ENCODE peak calls at places on chromosomes 12 and 14, in eight cellular contexts. I is adrenal gland, K is A673, S is psoas muscle, M is lower lobe of right lung, G is aorta, B is SJSA1, Z is adipocyte. J is an unnamed sample. For H3K36me3, the result is how much of the 10 kb centered on the place peaks cover.

GRCh38 chr14:99185436-99186068 is 86.4 kb downstream of the BCL11B start:
- DNase-seq in I (no peak), K (no peak), S (no peak), M (no peak), G (no peak), B (no peak), Z (no peak), J (no peak)

GRCh38 chr12:131452444-131452860 is 258.4 kb upstream of the SFSWAP start:
- DNase-seq in I (no peak), K (peak), S (no peak), M (no peak), G (no peak), B (no peak), Z (no peak), J (no peak)

GRCh38 chr14:58131386-58131785 is 20.6 kb downstream of the ARMH4 start:
- DNase-seq in I (no peak), K (no peak), S (no peak), M (no peak), G (no peak), B (no peak), Z (no peak), J (no peak)

GRCh38 chr14:44316647-44317432 is 190.2 kb downstream of the FSCB start:
- DNase-seq in I (peak), K (peak), S (no peak), M (no peak), G (no peak), B (peak), Z (peak), J (no peak)

GRCh38 chr14:100900837-100901390 is 2.6 kb downstream of the RTL1 start:
- DNase-seq in I (peak), K (peak), S (peak), M (peak), G (no peak), B (no peak), Z (no peak), J (no peak)

GRCh38 chr12:106292339-106292738 is 10.2 kb upstream of the TCP11L2 start:
- DNase-seq in I (no peak), K (no peak), S (no peak), M (no peak), G (no peak), B (no peak), Z (no peak), J (no peak)

GRCh38 chr14:66379116-66379515 is 107.1 kb upstream of the CCDC196 start:
- DNase-seq in I (peak), K (no peak), S (peak), M (no peak), G (no peak), B (no peak), Z (no peak), J (no peak)

GRCh38 chr14:77603654-77604270 is 12.7 kb downstream of the SPTLC2 start:
- DNase-seq in I (no peak), K (peak), S (peak), M (no peak), G (peak), B (no peak), Z (peak), J (no peak)

GRCh38 chr14:56145181-56145580 is 27.0 kb downstream of the PELI2 start:
- DNase-seq in I (no peak), K (no peak), S (no peak), M (no peak), G (no peak), B (no peak), Z (peak), J (no peak)

GRCh38 chr14:104864267-104865068 is 600 bp upstream of the CEP170B start:
- DNase-seq in I (peak), K (peak), S (peak), M (peak), G (peak), B (no peak), Z (peak), J (no peak)

GRCh38 chr14:103819503-103820307 is 27.7 kb downstream of the PPP1R13B start:
- DNase-seq in I (no peak), K (peak), S (peak), M (peak), G (peak), B (no peak), Z (peak), J (no peak)

GRCh38 chr12:110649341-110649847 is 35.5 kb downstream of the TCTN1 start:
- DNase-seq in I (no peak), K (no peak), S (no peak), M (no peak), G (no peak), B (no peak), Z (peak), J (no peak)

GRCh38 chr14:51821822-51822221 is 38.6 kb upstream of the GNG2 start:
- DNase-seq in I (no peak), K (no peak), S (no peak), M (no peak), G (no peak), B (no peak), Z (peak), J (peak)

GRCh38 chr12:57127101-57127709 is 1.1 kb upstream of the LRP1 start:
- DNase-seq in I (peak), K (no peak), S (peak), M (peak), G (peak), B (peak), Z (peak), J (no peak)

GRCh38 chr12:93879476-93880376 is 202.6 kb downstream of the CRADD start:
- DNase-seq in I (peak), K (no peak), S (no peak), M (no peak), G (no peak), B (peak), Z (peak), J (peak)

GRCh38 chr14:98950356-98950895 is 321.6 kb downstream of the BCL11B start:
- DNase-seq in I (no peak), K (no peak), S (no peak), M (no peak), G (no peak), B (no peak), Z (no peak), J (no peak)

GRCh38 chr12:70418101-70418500 is 52.0 kb downstream of the KCNMB4 start:
- DNase-seq in I (no peak), K (no peak), S (no peak), M (no peak), G (no peak), B (no peak), Z (peak), J (peak)

GRCh38 chr14:75088566-75089373 is 19.3 kb downstream of the ZC2HC1C start:
- DNase-seq in I (peak), K (peak), S (no peak), M (no peak), G (no peak), B (peak), Z (peak), J (no peak)

GRCh38 chr12:54032627-54033100 is at the start of gene HOXC5:
- DNase-seq in I (peak), K (peak), S (peak), M (no peak), G (peak), B (peak), Z (peak), J (no peak)

GRCh38 chr12:21906919-21907642 is 34.1 kb downstream of the ABCC9 start:
- DNase-seq in I (no peak), K (no peak), S (no peak), M (no peak), G (no peak), B (no peak), Z (peak), J (peak)

GRCh38 chr14:35543006-35543405 is 9.0 kb downstream of the INSM2 start:
- DNase-seq in I (no peak), K (no peak), S (no peak), M (no peak), G (no peak), B (no peak), Z (no peak), J (no peak)

GRCh38 chr12:80709811-80710726 is 2.6 kb downstream of the MYF6 start:
- DNase-seq in I (no peak), K (peak), S (no peak), M (no peak), G (no peak), B (no peak), Z (no peak), J (no peak)

GRCh38 chr14:105659935-105660527 is 133.6 kb downstream of the TMEM121 start:
- DNase-seq in I (no peak), K (no peak), S (no peak), M (no peak), G (no peak), B (no peak), Z (no peak), J (no peak)

GRCh38 chr14:63672417-63673180 is 30.9 kb upstream of the WDR89 start:
- DNase-seq in I (no peak), K (no peak), S (no peak), M (no peak), G (no peak), B (no peak), Z (no peak), J (peak)

GRCh38 chr14:102819790-102820330 is 42.6 kb downstream of the TRAF3 start:
- DNase-seq in I (no peak), K (peak), S (no peak), M (no peak), G (no peak), B (no peak), Z (no peak), J (no peak)

GRCh38 chr14:48936881-48937280 is 649.3 kb downstream of the RPS29 start:
- DNase-seq in I (no peak), K (peak), S (no peak), M (no peak), G (no peak), B (no peak), Z (no peak), J (no peak)

GRCh38 chr14:96090441-96091148 is 51.4 kb downstream of the C14orf132 start:
- DNase-seq in I (peak), K (peak), S (peak), M (no peak), G (no peak), B (peak), Z (peak), J (no peak)

DNA sequence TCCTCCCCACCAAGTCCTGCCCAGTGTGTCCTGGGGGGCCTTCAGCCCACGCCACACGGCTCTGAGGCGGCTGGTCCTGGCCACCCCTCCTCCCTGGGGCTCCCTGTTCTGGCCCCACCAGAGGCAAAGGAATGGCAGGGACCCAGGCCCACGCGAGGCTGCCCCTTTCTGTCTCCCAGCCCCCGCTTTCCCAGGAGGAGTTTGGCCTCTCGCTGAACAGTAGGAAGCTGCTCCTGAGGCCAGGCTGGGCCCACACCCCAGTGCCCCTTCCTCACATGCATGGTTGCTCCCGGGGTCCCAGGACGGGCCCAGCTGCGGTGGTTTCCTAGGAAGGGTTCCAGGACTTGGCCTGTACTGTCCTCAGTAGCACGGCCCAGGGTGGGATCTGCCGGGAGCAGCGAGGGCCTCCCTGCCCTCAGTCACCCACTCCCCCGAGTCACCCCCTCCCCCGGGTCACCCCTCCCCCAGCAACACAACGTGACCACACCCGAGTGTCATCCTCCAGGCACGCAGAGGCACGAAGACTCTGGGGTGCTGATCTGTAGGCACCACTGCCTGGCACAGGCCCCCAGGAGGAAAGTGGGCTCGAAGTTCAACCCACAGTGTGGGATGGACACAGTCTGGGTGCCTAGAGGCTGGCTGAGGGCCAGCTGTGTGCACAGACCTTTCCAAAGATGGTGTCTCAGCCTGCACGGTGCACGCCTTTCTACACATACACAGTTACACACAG is 33.0 kb downstream of the LRCOL1 start:
- DNase-seq in I (no peak), K (no peak), S (no peak), M (no peak), G (no peak), B (no peak), Z (no peak), J (no peak)
- H3K36me3 ChIP-seq in I (under half), K (under half), S (under half), M (half or more), G (under half), B (under half), Z (under half), J (under half)

GRCh38 chr12:132869551-132869950 is 17.9 kb downstream of the CHFR start:
- DNase-seq in I (no peak), K (no peak), S (no peak), M (no peak), G (no peak), B (no peak), Z (no peak), J (no peak)

GRCh38 chr12:132872975-132873421 is 14.4 kb downstream of the CHFR start:
- DNase-seq in I (no peak), K (no peak), S (no peak), M (no peak), G (no peak), B (no peak), Z (no peak), J (no peak)

GRCh38 chr12:132874175-132874574 is 13.2 kb downstream of the CHFR start:
- DNase-seq in I (no peak), K (no peak), S (no peak), M (no peak), G (no peak), B (no peak), Z (no peak), J (no peak)

GRCh38 chr12:132872073-132872855 is 15.1 kb downstream of the CHFR start:
- DNase-seq in I (no peak), K (no peak), S (no peak), M (no peak), G (no peak), B (no peak), Z (no peak), J (no peak)

GRCh38 chr12:132873724-132874123 is 13.7 kb downstream of the CHFR start:
- DNase-seq in I (no peak), K (no peak), S (no peak), M (no peak), G (no peak), B (no peak), Z (no peak), J (no peak)
- H3K36me3 ChIP-seq in I (half or more), K (under half), S (under half), M (half or more), G (under half), B (under half), Z (half or more), J (under half)

GRCh38 chr12:108566452-108566851 is 4.1 kb downstream of the ISCU start:
- DNase-seq in I (no peak), K (no peak), S (no peak), M (no peak), G (no peak), B (no peak), Z (no peak), J (no peak)

GRCh38 chr12:108567388-108567787 is 5.0 kb downstream of the ISCU start:
- DNase-seq in I (no peak), K (peak), S (no peak), M (no peak), G (no peak), B (no peak), Z (no peak), J (no peak)

GRCh38 chr12:108570743-108571603 is 8.6 kb downstream of the ISCU start:
- DNase-seq in I (no peak), K (peak), S (no peak), M (no peak), G (no peak), B (peak), Z (peak), J (no peak)

GRCh38 chr12:108567974-108568652 is 5.7 kb downstream of the ISCU start:
- DNase-seq in I (no peak), K (no peak), S (no peak), M (no peak), G (no peak), B (no peak), Z (no peak), J (no peak)

GRCh38 chr12:108568653-108569154 is 6.3 kb downstream of the ISCU start:
- DNase-seq in I (no peak), K (peak), S (no peak), M (no peak), G (no peak), B (no peak), Z (no peak), J (no peak)
- H3K36me3 ChIP-seq in I (half or more), K (half or more), S (under half), M (half or more), G (under half), B (half or more), Z (half or more), J (under half)

DNA sequence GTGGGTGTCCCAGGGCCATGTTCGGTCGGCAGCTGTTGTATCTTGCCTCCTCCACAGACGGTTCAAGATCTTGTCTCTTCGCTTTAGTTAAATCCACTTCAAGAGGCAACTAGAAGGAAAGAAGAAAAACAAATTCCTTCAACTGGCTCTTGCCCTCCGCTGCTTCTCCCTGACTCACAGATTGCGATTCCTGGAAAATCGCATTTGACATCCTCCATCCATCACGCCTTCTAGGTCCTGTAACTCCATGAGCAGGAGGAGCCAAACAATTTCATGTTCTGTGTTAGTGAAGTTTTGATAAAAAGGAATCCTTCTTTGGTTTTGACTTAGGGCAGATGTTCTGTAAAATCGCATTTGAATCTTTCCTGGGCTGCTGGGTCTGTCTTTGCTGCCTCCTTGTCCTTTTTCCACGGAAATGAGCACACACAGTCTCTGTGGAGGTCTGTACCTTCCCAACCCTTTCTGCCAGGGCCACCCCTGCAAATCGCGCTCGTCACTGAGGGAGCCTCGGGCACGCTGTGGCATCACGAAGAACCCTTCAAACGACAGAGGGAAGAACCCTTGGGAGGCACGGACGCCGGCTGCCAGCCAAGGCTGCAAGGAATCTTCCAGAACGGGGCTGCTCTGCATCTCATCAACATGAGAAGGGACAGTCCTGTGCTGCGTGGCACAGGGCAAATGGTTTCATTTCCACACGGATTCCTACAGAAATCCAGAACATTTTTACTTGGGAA is 32.6 kb downstream of the RAD52 start:
- DNase-seq in I (no peak), K (no peak), S (no peak), M (no peak), G (no peak), B (no peak), Z (no peak), J (no peak)
- H3K36me3 ChIP-seq in I (under half), K (half or more), S (under half), M (half or more), G (under half), B (half or more), Z (half or more), J (under half)